ENCODE peak calls at places on chromosomes 16 and 17, in four cellular contexts. One of them, this sample, is unnamed.

GRCh38 chr17:37608369-37609169 is 649 bp downstream of the SYNRG start:
- DNase-seq in A549: peak; percentile 61
- DNase-seq in HepG2: peak; percentile 39
- DNase-seq in GM12878: no peak
- DNase-seq in this sample: peak; percentile 57

GRCh38 chr16:87202346-87202745 is 114.8 kb downstream of the C16orf95 start:
- DNase-seq in A549: no peak
- DNase-seq in HepG2: no peak
- DNase-seq in GM12878: no peak
- DNase-seq in this sample: no peak

GRCh38 chr17:29664743-29665479 is 42.2 kb upstream of the CORO6 start:
- DNase-seq in A549: peak; percentile 22
- DNase-seq in HepG2: no peak
- DNase-seq in GM12878: no peak
- DNase-seq in this sample: peak; percentile 31

GRCh38 chr16:88541109-88541508 is 29.1 kb upstream of the ZC3H18 start:
- DNase-seq in A549: no peak
- DNase-seq in HepG2: no peak
- DNase-seq in GM12878: no peak
- DNase-seq in this sample: no peak

GRCh38 chr16:85150331-85150940 is 38.2 kb upstream of the CIBAR2 start:
- DNase-seq in A549: no peak
- DNase-seq in HepG2: no peak
- DNase-seq in GM12878: no peak
- DNase-seq in this sample: no peak

GRCh38 chr17:30002088-30002487 is 60.7 kb downstream of the EFCAB5 start:
- DNase-seq in A549: no peak
- DNase-seq in HepG2: no peak
- DNase-seq in GM12878: no peak
- DNase-seq in this sample: no peak

GRCh38 chr17:59221159-59221847 is 992 bp downstream of the GDPD1 start:
- DNase-seq in A549: no peak
- DNase-seq in HepG2: no peak
- DNase-seq in GM12878: no peak
- DNase-seq in this sample: no peak

GRCh38 chr17:40466298-40466971 is 23.2 kb downstream of the IGFBP4 start:
- DNase-seq in A549: no peak
- DNase-seq in HepG2: no peak
- DNase-seq in GM12878: no peak
- DNase-seq in this sample: no peak

GRCh38 chr16:54636221-54636793 is 294.4 kb upstream of the IRX5 start:
- DNase-seq in A549: no peak
- DNase-seq in HepG2: no peak
- DNase-seq in GM12878: no peak
- DNase-seq in this sample: no peak

GRCh38 chr17:58783380-58783779 is 27.7 kb downstream of the PPM1E start:
- DNase-seq in A549: no peak
- DNase-seq in HepG2: no peak
- DNase-seq in GM12878: no peak
- DNase-seq in this sample: peak; percentile 47

GRCh38 chr17:12180644-12181261 is 160.1 kb downstream of the MAP2K4 start:
- DNase-seq in A549: peak; percentile 27
- DNase-seq in HepG2: peak; percentile 47
- DNase-seq in GM12878: peak; percentile 0
- DNase-seq in this sample: peak; percentile 58

GRCh38 chr17:18921912-18922451 is 30.0 kb upstream of the SLC5A10 start:
- DNase-seq in A549: peak; percentile 96
- DNase-seq in HepG2: no peak
- DNase-seq in GM12878: peak; percentile 90
- DNase-seq in this sample: no peak

GRCh38 chr17:43992641-43993040 is 11.8 kb upstream of the NAGS start:
- DNase-seq in A549: no peak
- DNase-seq in HepG2: no peak
- DNase-seq in GM12878: no peak
- DNase-seq in this sample: no peak

GRCh38 chr16:23403547-23403946 is 49.4 kb downstream of the COG7 start:
- DNase-seq in A549: no peak
- DNase-seq in HepG2: no peak
- DNase-seq in GM12878: no peak
- DNase-seq in this sample: no peak

GRCh38 chr17:151886-152859 is 14.8 kb downstream of the SCGB1C2 start:
- DNase-seq in A549: no peak
- DNase-seq in HepG2: no peak
- DNase-seq in GM12878: no peak
- DNase-seq in this sample: no peak

GRCh38 chr16:7321661-7322060 is 11.0 kb upstream of the RBFOX1 start:
- DNase-seq in A549: no peak
- DNase-seq in HepG2: no peak
- DNase-seq in GM12878: no peak
- DNase-seq in this sample: no peak

GRCh38 chr16:49855280-49855821 is 561 bp downstream of the ZNF423 start:
- DNase-seq in A549: peak; percentile 31
- DNase-seq in HepG2: no peak
- DNase-seq in GM12878: peak; percentile 19
- DNase-seq in this sample: peak; percentile 79

GRCh38 chr17:42608692-42609181 is 437 bp downstream of the RETREG3 start:
- DNase-seq in A549: no peak
- DNase-seq in HepG2: no peak
- DNase-seq in GM12878: no peak
- DNase-seq in this sample: no peak

GRCh38 chr17:67569873-67570272 is 147.9 kb upstream of the NOL11 start:
- DNase-seq in A549: no peak
- DNase-seq in HepG2: no peak
- DNase-seq in GM12878: peak; percentile 57
- DNase-seq in this sample: no peak

GRCh38 chr16:75627856-75628255 is 4.8 kb upstream of the ADAT1 start:
- DNase-seq in A549: no peak
- DNase-seq in HepG2: no peak
- DNase-seq in GM12878: no peak
- DNase-seq in this sample: no peak
- TF ChIP-seq CHD4 in A549: no peak
- TF ChIP-seq CHD4 in HepG2: no peak
- TF ChIP-seq CHD4 in GM12878: no peak
- TF ChIP-seq CHD4 in this sample: no peak

DNA sequence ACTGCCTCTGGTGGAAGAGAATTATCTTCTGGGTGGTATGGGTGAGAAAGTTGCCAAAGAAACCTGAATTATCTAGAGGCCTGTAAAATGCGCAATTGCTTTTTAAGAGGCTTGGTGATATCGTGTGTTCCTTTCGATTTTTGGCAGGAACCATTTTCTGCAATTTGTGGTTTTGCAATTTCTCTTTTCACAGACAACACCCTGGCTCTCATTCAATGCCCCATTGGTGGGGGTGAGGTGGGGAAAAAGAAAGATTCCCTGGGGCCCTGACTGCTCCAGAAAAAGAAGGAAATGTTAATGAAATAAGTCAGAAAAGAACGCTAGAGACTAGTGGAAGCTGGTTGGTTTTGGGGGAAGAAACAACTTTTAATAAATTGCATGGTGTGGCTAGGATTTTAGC is 77.4 kb downstream of the ANKFN1 start:
- DNase-seq in A549: no peak
- DNase-seq in HepG2: no peak
- DNase-seq in GM12878: no peak
- DNase-seq in this sample: no peak
- TF ChIP-seq CHD4 in A549: no peak
- TF ChIP-seq CHD4 in HepG2: no peak
- TF ChIP-seq CHD4 in GM12878: no peak
- TF ChIP-seq CHD4 in this sample: no peak

GRCh38 chr16:25691519-25692091 is at the start of gene HS3ST4:
- DNase-seq in A549: no peak
- DNase-seq in HepG2: no peak
- DNase-seq in GM12878: no peak
- DNase-seq in this sample: no peak
- TF ChIP-seq CHD4 in A549: no peak
- TF ChIP-seq CHD4 in HepG2: no peak
- TF ChIP-seq CHD4 in GM12878: no peak
- TF ChIP-seq CHD4 in this sample: no peak

DNA sequence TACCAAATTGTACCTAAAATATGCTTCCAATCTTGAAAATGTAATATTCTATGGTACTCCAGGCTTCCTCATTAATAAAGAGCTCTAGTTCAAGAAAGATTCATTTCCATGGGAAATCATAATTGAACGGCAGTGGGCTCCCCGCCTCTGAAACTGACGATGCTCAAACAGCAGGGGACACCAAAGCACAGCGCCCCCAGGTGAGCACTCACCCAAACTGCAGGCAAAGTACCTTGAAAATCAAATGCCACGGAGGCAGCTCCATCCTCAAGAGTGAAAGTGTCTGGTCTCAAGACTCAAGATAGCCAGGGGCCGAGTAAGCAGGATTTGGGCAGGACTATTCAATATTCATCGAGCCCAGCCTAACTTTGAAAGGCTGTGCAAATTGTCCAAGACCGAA is 217.4 kb upstream of the TNRC6C start:
- DNase-seq in A549: no peak
- DNase-seq in HepG2: no peak
- DNase-seq in GM12878: no peak
- DNase-seq in this sample: peak; percentile 66
- TF ChIP-seq CHD4 in A549: no peak
- TF ChIP-seq CHD4 in HepG2: no peak
- TF ChIP-seq CHD4 in GM12878: no peak
- TF ChIP-seq CHD4 in this sample: no peak

GRCh38 chr17:82845163-82845807 is 5.5 kb upstream of the ZNF750 start:
- DNase-seq in A549: no peak
- DNase-seq in HepG2: no peak
- DNase-seq in GM12878: no peak
- DNase-seq in this sample: no peak
- TF ChIP-seq CHD4 in A549: no peak
- TF ChIP-seq CHD4 in HepG2: no peak
- TF ChIP-seq CHD4 in GM12878: no peak
- TF ChIP-seq CHD4 in this sample: no peak

DNA sequence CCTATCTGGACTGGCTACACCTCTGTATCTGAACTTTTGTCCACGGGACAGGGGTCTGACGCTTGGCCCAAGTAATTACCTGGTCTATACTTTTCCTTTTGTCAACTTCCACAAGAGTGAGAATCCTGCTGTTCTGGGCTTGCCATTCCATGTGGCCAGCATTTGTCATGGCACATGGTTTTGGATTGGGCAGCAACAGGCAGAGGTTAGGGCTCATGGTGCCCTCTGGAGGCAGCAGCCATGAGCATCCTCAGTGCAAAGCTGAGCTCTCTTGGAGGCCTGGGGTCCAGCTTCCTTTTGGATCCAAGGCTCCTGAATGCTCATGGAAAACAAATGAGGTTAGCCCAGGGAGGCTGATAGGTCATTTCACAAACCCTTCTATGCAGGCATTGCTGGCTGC is 7.5 kb upstream of the EDC4 start:
- DNase-seq in A549: peak; percentile 69
- DNase-seq in HepG2: peak; percentile 68
- DNase-seq in GM12878: no peak
- DNase-seq in this sample: peak; percentile 33
- TF ChIP-seq CHD4 in A549: no peak
- TF ChIP-seq CHD4 in HepG2: no peak
- TF ChIP-seq CHD4 in GM12878: no peak
- TF ChIP-seq CHD4 in this sample: no peak